ENCODE peak calls at places on chromosomes 16 and 17, in six cellular contexts. Y is left cardiac atrium; D is midbrain; V is ELF-1; T is stimulated activated CD4-positive, alpha-beta T cell treated with anti-CD3 and anti-CD28 coated beads, Interleukin-1b, Interleukin-23, amount 100 ng/mL, for 1 hour; X is GM03348. W is an unnamed sample.

GRCh38 chr17:48175692-48176450 is 68.3 kb downstream of the SNX11 start:
- DNase-seq in Y (no peak), D (no peak), V (no peak), T (no peak), X (peak), W (no peak)

GRCh38 chr17:44906010-44906646 is 6.9 kb upstream of the EFTUD2 start:
- DNase-seq in Y (no peak), D (no peak), V (no peak), T (no peak), X (peak), W (no peak)

GRCh38 chr17:3949418-3949817 is 14.8 kb downstream of the ATP2A3 start:
- DNase-seq in Y (no peak), D (no peak), V (no peak), T (no peak), X (no peak), W (no peak)

GRCh38 chr17:38981640-38982039 is 14.4 kb upstream of the FBXO47 start:
- DNase-seq in Y (no peak), D (no peak), V (no peak), T (no peak), X (no peak), W (no peak)

GRCh38 chr16:89190150-89190958 is 10.0 kb downstream of the SLC22A31 start:
- DNase-seq in Y (peak), D (no peak), V (no peak), T (no peak), X (no peak), W (no peak)

GRCh38 chr16:67538666-67539101 is 10.1 kb downstream of the RIPOR1 start:
- DNase-seq in Y (no peak), D (no peak), V (peak), T (no peak), X (no peak), W (no peak)

GRCh38 chr16:68356249-68356918 is 45.6 kb downstream of the PRMT7 start:
- DNase-seq in Y (no peak), D (no peak), V (no peak), T (no peak), X (no peak), W (peak)

GRCh38 chr17:55513885-55514590 is 2.8 kb upstream of the SMIM36 start:
- DNase-seq in Y (peak), D (peak), V (peak), T (peak), X (peak), W (peak)

GRCh38 chr16:2238396-2239230 is 2.4 kb downstream of the DNASE1L2 start:
- DNase-seq in Y (no peak), D (no peak), V (peak), T (no peak), X (no peak), W (no peak)

GRCh38 chr17:57669671-57670529 is 75.2 kb downstream of the CCDC182 start:
- DNase-seq in Y (no peak), D (no peak), V (no peak), T (no peak), X (no peak), W (no peak)

GRCh38 chr17:72305964-72306551 is 185.2 kb downstream of the SOX9 start:
- DNase-seq in Y (peak), D (no peak), V (no peak), T (no peak), X (peak), W (no peak)

GRCh38 chr17:48024149-48025039 is 13.2 kb downstream of the COPZ2 start:
- DNase-seq in Y (peak), D (no peak), V (peak), T (no peak), X (peak), W (peak)

GRCh38 chr16:70348991-70349390 is 2.3 kb downstream of the DDX19A start:
- DNase-seq in Y (no peak), D (no peak), V (no peak), T (no peak), X (peak), W (no peak)

GRCh38 chr17:72336026-72336803 is 215.4 kb downstream of the SOX9 start:
- DNase-seq in Y (no peak), D (peak), V (no peak), T (no peak), X (no peak), W (no peak)

W was measured in GM12865.